ENCODE peak calls at places on chromosomes 2 and 18, in nine cellular contexts. L is psoas muscle; G is lower lobe of right lung; V is M059J; K is right lobe of liver; P is stimulated activated CD4-positive, alpha-beta T cell treated with anti-CD3 and anti-CD28 coated beads, Interleukin-15, amount 100 ng/mL, for 24 hours; S is T-helper 1 cell; F is AG04449; J is T follicular helper cell. I is an unnamed sample.

GRCh38 chr2:8148260-8148880 is 533.5 kb upstream of the ID2 start:
- DNase-seq in L (no peak), G (no peak), V (peak), K (no peak), P (no peak), S (no peak), F (peak), J (no peak), I (no peak)

GRCh38 chr2:121038431-121038830 is 246.6 kb downstream of the TFCP2L1 start:
- DNase-seq in L (no peak), G (no peak), V (no peak), K (no peak), P (no peak), S (no peak), F (no peak), J (no peak), I (no peak)

GRCh38 chr2:8215159-8215863 is 466.5 kb upstream of the ID2 start:
- DNase-seq in L (no peak), G (no peak), V (no peak), K (no peak), P (no peak), S (no peak), F (no peak), J (no peak), I (no peak)

GRCh38 chr2:210169871-210170441 is 1.3 kb downstream of the KANSL1L start:
- DNase-seq in L (no peak), G (peak), V (peak), K (no peak), P (no peak), S (no peak), F (peak), J (no peak), I (no peak)

GRCh38 chr18:34222396-34223163 is 2.1 kb downstream of the NOL4 start:
- DNase-seq in L (peak), G (peak), V (peak), K (peak), P (peak), S (no peak), F (no peak), J (no peak), I (no peak)

GRCh38 chr2:224442092-224442999 is 40.4 kb upstream of the FAM124B start:
- DNase-seq in L (peak), G (peak), V (peak), K (peak), P (peak), S (no peak), F (no peak), J (no peak), I (no peak)

GRCh38 chr2:226977775-226978190 is 141.9 kb downstream of the RHBDD1 start:
- DNase-seq in L (no peak), G (no peak), V (peak), K (no peak), P (no peak), S (no peak), F (peak), J (no peak), I (no peak)

GRCh38 chr2:202178342-202178958 is 59.9 kb downstream of the SUMO1 start:
- DNase-seq in L (no peak), G (no peak), V (peak), K (no peak), P (peak), S (peak), F (no peak), J (peak), I (peak)

GRCh38 chr2:88211005-88211808 is 41.1 kb downstream of the THNSL2 start:
- DNase-seq in L (no peak), G (no peak), V (no peak), K (no peak), P (no peak), S (no peak), F (no peak), J (no peak), I (no peak)

GRCh38 chr2:56130463-56131070 is 53.2 kb upstream of the CCDC85A start:
- DNase-seq in L (no peak), G (no peak), V (peak), K (no peak), P (peak), S (no peak), F (peak), J (no peak), I (no peak)

GRCh38 chr2:217930783-217931563 is 71.8 kb downstream of the TNS1 start:
- DNase-seq in L (no peak), G (peak), V (no peak), K (no peak), P (no peak), S (no peak), F (no peak), J (no peak), I (no peak)

GRCh38 chr2:236286866-236287545 is 22.8 kb upstream of the ASB18 start:
- DNase-seq in L (no peak), G (no peak), V (peak), K (no peak), P (no peak), S (no peak), F (no peak), J (no peak), I (no peak)

GRCh38 chr18:50956116-50956515 is 11.7 kb upstream of the ELAC1 start:
- DNase-seq in L (no peak), G (no peak), V (peak), K (no peak), P (no peak), S (no peak), F (no peak), J (no peak), I (no peak)

GRCh38 chr2:147388217-147388616 is 456.6 kb upstream of the ACVR2A start:
- DNase-seq in L (no peak), G (no peak), V (no peak), K (no peak), P (no peak), S (no peak), F (no peak), J (no peak), I (no peak)